ENCODE peak calls at places on chromosomes 13 and 19, in eight cellular contexts. R, X, P, B, E, N, W and J are unnamed samples.

GRCh38 chr19:55679343-55680257 is 4.6 kb downstream of the EPN1 start:
- DNase-seq in R (no peak), X (no peak), P (peak; percentile 39), B (peak; percentile 59), E (no peak), N (no peak), W (no peak), J (no peak)

GRCh38 chr19:49338691-49339363 is 3.6 kb downstream of the CD37 start:
- DNase-seq in R (peak; percentile 78), X (no peak), P (no peak), B (peak; percentile 28), E (peak; percentile 40), N (no peak), W (no peak), J (no peak)

GRCh38 chr19:33252971-33253370 is 27.3 kb upstream of the SLC7A10 start:
- DNase-seq in R (no peak), X (no peak), P (no peak), B (no peak), E (no peak), N (no peak), W (no peak), J (no peak)

GRCh38 chr19:39941615-39942507 is 7.4 kb upstream of the FCGBP start:
- DNase-seq in R (no peak), X (peak; percentile 34), P (peak; percentile 41), B (peak; percentile 47), E (no peak), N (no peak), W (peak; percentile 84), J (peak; percentile 82)

GRCh38 chr13:47932953-47933687 is 68.0 kb downstream of the SUCLA2 start:
- DNase-seq in R (no peak), X (no peak), P (no peak), B (no peak), E (no peak), N (no peak), W (no peak), J (no peak)

GRCh38 chr13:69425235-69425634 is 682.4 kb upstream of the ATXN8OS start:
- DNase-seq in R (no peak), X (no peak), P (no peak), B (no peak), E (no peak), N (no peak), W (no peak), J (no peak)

GRCh38 chr19:33705090-33705847 is 83.5 kb downstream of the CHST8 start:
- DNase-seq in R (no peak), X (no peak), P (no peak), B (no peak), E (no peak), N (no peak), W (no peak), J (no peak)

GRCh38 chr19:14391156-14391821 is 10.0 kb downstream of the ADGRE5 start:
- DNase-seq in R (no peak), X (no peak), P (no peak), B (no peak), E (no peak), N (no peak), W (no peak), J (no peak)

GRCh38 chr13:30408319-30409101 is 13.8 kb upstream of the UBE2L5 start:
- DNase-seq in R (peak; percentile 4), X (peak; percentile 86), P (peak; percentile 76), B (peak; percentile 84), E (peak; percentile 74), N (peak; percentile 25), W (peak; percentile 94), J (no peak)

GRCh38 chr19:13037161-13037560 is 41.9 kb downstream of the NFIX start:
- DNase-seq in R (no peak), X (no peak), P (peak; percentile 97), B (peak; percentile 95), E (peak; percentile 89), N (no peak), W (no peak), J (no peak)

GRCh38 chr19:50858896-50859295 is 4.2 kb downstream of the KLK3 start:
- DNase-seq in R (peak; percentile 36), X (no peak), P (no peak), B (no peak), E (no peak), N (no peak), W (no peak), J (no peak)

GRCh38 chr19:57587529-57587928 is 3.6 kb downstream of the ZIK1 start:
- DNase-seq in R (no peak), X (no peak), P (peak; percentile 91), B (peak; percentile 85), E (peak; percentile 65), N (no peak), W (no peak), J (no peak)

GRCh38 chr13:60230593-60230992 is 66.9 kb upstream of the DIAPH3 start:
- DNase-seq in R (no peak), X (no peak), P (no peak), B (peak; percentile 1), E (no peak), N (no peak), W (no peak), J (no peak)

GRCh38 chr19:45554481-45554880 is 30.1 kb downstream of the OPA3 start:
- DNase-seq in R (no peak), X (no peak), P (peak; percentile 37), B (no peak), E (no peak), N (no peak), W (no peak), J (no peak)

GRCh38 chr13:55440465-55441085 is 1700.1 kb upstream of the PRR20A start:
- DNase-seq in R (no peak), X (no peak), P (no peak), B (no peak), E (no peak), N (no peak), W (no peak), J (no peak)

GRCh38 chr13:114015608-114016295 is 41.9 kb upstream of the C13orf46 start:
- DNase-seq in R (no peak), X (no peak), P (no peak), B (no peak), E (no peak), N (no peak), W (no peak), J (no peak)